ENCODE peak calls at places on chromosomes 5 and 9, in eight cellular contexts. F is GM23338, T is HCT116, W is stomach, E is transverse colon, R is sigmoid colon, U is vagina, C is prostate gland. X is an unnamed sample.

GRCh38 chr5:80755634-80756033 is 100.9 kb upstream of the DHFR start:
- DNase-seq in C (no peak), E (no peak), T (no peak), F (no peak), R (no peak), U (no peak), W (no peak), X (no peak)

GRCh38 chr9:85377751-85378289 is 363.9 kb downstream of the AGTPBP1 start:
- DNase-seq in W (no peak), F (no peak), U (no peak), C (no peak), E (no peak), T (no peak), R (no peak), X (no peak)

GRCh38 chr5:15885156-15885555 is 294.4 kb downstream of the MARCHF11 start:
- DNase-seq in T (no peak), U (no peak), E (no peak), F (no peak), W (no peak), R (no peak), C (no peak), X (no peak)

GRCh38 chr9:111815200-111816070 is 20.7 kb upstream of the SHOC1 start:
- DNase-seq in E (no peak), R (no peak), W (no peak), F (no peak), U (no peak), C (no peak), T (no peak), X (no peak)

GRCh38 chr5:1362242-1363015 is 17.5 kb upstream of the CLPTM1L start:
- DNase-seq in U (no peak), E (no peak), C (no peak), T (no peak), F (no peak), R (no peak), W (no peak), X (no peak)

GRCh38 chr9:93962041-93962440 is 6.9 kb upstream of the BARX1 start:
- DNase-seq in T (no peak), E (no peak), W (no peak), R (no peak), U (no peak), C (no peak), F (no peak), X (no peak)

GRCh38 chr9:109574061-109574882 is 76.2 kb upstream of the PTPN3 start:
- DNase-seq in F (peak; percentile 79), E (no peak), R (no peak), C (peak; percentile 33), W (no peak), T (peak; percentile 38), U (no peak), X (peak; percentile 73)

GRCh38 chr5:16701134-16702094 is 84.6 kb upstream of the RETREG1 start:
- DNase-seq in C (no peak), W (no peak), F (no peak), R (no peak), U (no peak), E (no peak), T (no peak), X (no peak)

GRCh38 chr9:104747565-104748358 is at the start of gene NIPSNAP3A:
- DNase-seq in E (peak; percentile 92), T (peak; percentile 41), F (peak; percentile 82), U (no peak), R (peak; percentile 91), C (peak; percentile 76), W (peak; percentile 88), X (no peak)

GRCh38 chr5:148794729-148795590 is 31.5 kb upstream of the ADRB2 start:
- DNase-seq in E (no peak), T (no peak), W (no peak), U (no peak), F (no peak), C (no peak), R (no peak), X (no peak)

GRCh38 chr5:170791325-170791954 is 7.9 kb downstream of the GABRP start:
- DNase-seq in F (peak; percentile 93), E (peak; percentile 65), U (no peak), R (no peak), T (peak; percentile 49), C (peak; percentile 78), W (peak; percentile 86), X (no peak)

GRCh38 chr5:179110528-179110927 is 50.4 kb downstream of the ZNF354C start:
- DNase-seq in E (no peak), T (no peak), F (no peak), U (no peak), W (no peak), R (no peak), C (no peak), X (no peak)

GRCh38 chr5:62284946-62285891 is 20.8 kb upstream of the KIF2A start:
- DNase-seq in F (no peak), E (no peak), W (no peak), U (no peak), C (no peak), R (no peak), T (no peak), X (no peak)

GRCh38 chr5:93415819-93416218 is 165.2 kb downstream of the NR2F1-AS1 start:
- DNase-seq in W (no peak), F (no peak), U (no peak), T (no peak), C (no peak), E (no peak), R (no peak), X (no peak)

DNA sequence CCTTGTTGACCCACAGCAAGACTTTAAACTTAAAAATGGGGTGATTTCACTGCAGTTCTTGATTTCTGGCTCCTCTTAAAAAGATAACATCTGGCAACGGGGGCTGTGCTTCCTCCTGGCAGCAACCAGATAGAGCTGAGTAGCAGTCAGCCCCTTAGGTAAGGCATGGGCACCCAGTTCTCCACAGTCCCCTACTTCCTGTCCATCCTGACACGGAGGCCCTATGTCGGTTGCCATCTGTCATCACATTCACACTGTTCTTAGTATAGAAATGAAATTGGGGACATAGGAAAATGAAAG is 11.7 kb downstream of the CD74 start:
- DNase-seq in E (no peak), U (no peak), R (no peak), W (no peak), F (no peak), C (no peak), T (no peak), X (no peak)
- TF ChIP-seq POLR2AphosphoS5 in E (no peak), U (no peak), R (no peak), W (no peak), F (no peak), C (no peak), T (no peak), X (no peak)

DNA sequence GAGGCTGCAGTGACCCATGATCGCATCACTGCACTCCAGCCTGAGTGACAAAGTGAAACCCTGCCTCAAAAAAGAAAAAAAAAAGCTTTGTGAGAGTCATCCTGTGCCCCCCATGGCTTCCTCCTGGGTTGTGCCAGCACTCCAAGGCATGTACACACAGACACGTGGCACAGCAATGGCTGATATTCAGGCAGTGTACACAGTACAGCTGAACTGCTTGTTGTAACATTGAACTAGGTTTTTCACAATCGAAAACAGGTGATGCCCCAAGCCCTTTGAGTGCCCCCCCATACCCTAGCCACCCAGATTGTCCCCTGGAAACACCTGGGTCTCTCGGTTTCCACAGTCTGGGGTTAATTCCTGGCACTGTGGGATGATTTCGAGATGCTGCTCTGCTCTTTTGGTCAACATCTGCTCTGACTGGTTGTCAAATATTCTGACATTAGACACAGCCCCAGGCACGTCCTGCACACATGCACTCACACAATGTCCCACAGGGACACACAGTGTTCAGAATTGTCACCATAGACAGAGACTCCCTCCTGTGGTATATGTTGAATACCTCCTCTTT is 9.2 kb downstream of the SPINK4 start:
- DNase-seq in T (no peak), E (no peak), W (peak; percentile 20), F (no peak), U (no peak), C (no peak), R (peak; percentile 14), X (no peak)
- H3K36me3 ChIP-seq in T (peaks cover 13% of the 10 kb centered on the region), E (peaks cover 14% of the 10 kb centered on the region), W (peaks cover 64% of the 10 kb centered on the region), F (peaks cover 8% of the 10 kb centered on the region), U (peaks cover 16% of the 10 kb centered on the region), C (no peaks in the 10 kb centered on the region), R (peaks cover 13% of the 10 kb centered on the region), X (peaks cover 8% of the 10 kb centered on the region)

GRCh38 chr5:155786108-155786507 is 540.9 kb upstream of the SGCD start:
- DNase-seq in E (no peak), W (no peak), U (no peak), C (no peak), T (no peak), R (no peak), F (no peak), X (no peak)

DNA sequence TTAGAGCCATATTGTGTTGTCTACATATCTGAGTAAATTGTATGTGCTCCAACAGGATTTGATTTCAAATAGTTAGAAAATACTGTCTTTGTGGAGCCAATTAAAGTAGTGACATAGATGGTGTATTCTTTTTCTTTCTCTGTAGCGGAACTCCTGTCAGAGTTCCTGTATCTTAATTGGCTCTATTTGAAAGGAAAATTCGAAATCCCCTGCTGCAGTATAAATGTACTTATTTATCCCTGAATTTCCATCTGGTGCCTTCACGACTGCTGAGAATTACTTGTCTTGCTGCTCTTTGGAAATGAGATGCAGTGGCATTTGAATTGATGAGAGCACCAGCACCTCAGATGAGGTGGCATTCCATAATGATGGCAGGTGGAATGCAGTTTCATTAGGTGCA is 546.7 kb upstream of the SGCD start:
- DNase-seq in F (no peak), W (no peak), R (no peak), E (no peak), U (no peak), T (no peak), C (no peak), X (no peak)
- TF ChIP-seq POLR2AphosphoS5 in F (no peak), W (no peak), R (no peak), E (no peak), U (no peak), T (no peak), C (no peak), X (no peak)

GRCh38 chr9:106927916-106928315 is 65.0 kb downstream of the ZNF462 start:
- DNase-seq in C (no peak), U (no peak), R (no peak), T (no peak), E (no peak), W (no peak), F (no peak), X (no peak)

GRCh38 chr9:106929471-106930198 is 66.7 kb downstream of the ZNF462 start:
- DNase-seq in C (no peak), E (no peak), T (no peak), R (no peak), U (no peak), F (no peak), W (no peak), X (no peak)

GRCh38 chr9:106930477-106930876 is 67.5 kb downstream of the ZNF462 start:
- DNase-seq in U (no peak), W (no peak), E (no peak), R (no peak), T (no peak), F (no peak), C (no peak), X (no peak)

GRCh38 chr9:106925392-106925791 is 62.4 kb downstream of the ZNF462 start:
- DNase-seq in F (no peak), U (no peak), W (no peak), C (no peak), R (no peak), E (no peak), T (no peak), X (no peak)

DNA sequence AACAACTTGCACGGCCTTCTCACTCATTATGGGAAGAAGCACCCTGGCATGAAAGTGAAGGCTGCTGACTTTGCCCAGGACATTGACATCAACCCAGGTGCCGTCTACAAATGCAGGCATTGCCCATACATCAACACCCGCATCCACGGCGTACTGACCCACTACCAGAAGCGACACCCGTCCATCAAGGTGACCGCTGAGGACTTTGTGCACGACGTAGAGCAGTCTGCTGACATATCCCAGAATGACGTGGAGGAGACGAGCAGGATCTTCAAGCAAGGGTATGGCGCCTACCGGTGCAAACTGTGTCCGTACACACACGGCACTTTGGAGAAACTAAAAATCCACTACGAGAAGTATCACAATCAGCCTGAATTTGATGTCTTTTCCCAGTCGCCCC is 65.4 kb downstream of the ZNF462 start:
- DNase-seq in U (no peak), F (no peak), E (no peak), T (no peak), R (no peak), C (no peak), W (no peak), X (no peak)
- H3K36me3 ChIP-seq in U (peaks cover 81% of the 10 kb centered on the region), F (peaks cover 77% of the 10 kb centered on the region), E (peaks cover 23% of the 10 kb centered on the region), T (no peaks in the 10 kb centered on the region), R (peaks cover 41% of the 10 kb centered on the region), C (peaks cover 5% of the 10 kb centered on the region), W (peaks cover 51% of the 10 kb centered on the region), X (no peaks in the 10 kb centered on the region)

X was measured in SK-N-MC.